ENCODE peak calls at places on chromosomes 5 and 9, in four cellular contexts. One of them, this sample, is unnamed.

GRCh38 chr9:135000647-135001245 is 83.0 kb upstream of the FCN1 start:
- DNase-seq in WERI-Rb-1: no peak
- DNase-seq in T-helper 1 cell: no peak
- DNase-seq in SJSA1: no peak
- DNase-seq in this sample: no peak

GRCh38 chr5:169753795-169754194 is 116.7 kb downstream of the DOCK2 start:
- DNase-seq in WERI-Rb-1: no peak
- DNase-seq in T-helper 1 cell: no peak
- DNase-seq in SJSA1: no peak
- DNase-seq in this sample: no peak

GRCh38 chr9:91949293-91949945 is 609 bp downstream of the ROR2 start:
- DNase-seq in WERI-Rb-1: peak
- DNase-seq in T-helper 1 cell: no peak
- DNase-seq in SJSA1: no peak
- DNase-seq in this sample: peak

GRCh38 chr9:113654605-113655193 is 191.2 kb downstream of the RGS3 start:
- DNase-seq in WERI-Rb-1: no peak
- DNase-seq in T-helper 1 cell: no peak
- DNase-seq in SJSA1: no peak
- DNase-seq in this sample: no peak

GRCh38 chr9:73402081-73403028 is 250.7 kb downstream of the ANXA1 start:
- DNase-seq in WERI-Rb-1: no peak
- DNase-seq in T-helper 1 cell: no peak
- DNase-seq in SJSA1: no peak
- DNase-seq in this sample: no peak

GRCh38 chr5:132234684-132235062 is 7.0 kb upstream of the P4HA2 start:
- DNase-seq in WERI-Rb-1: peak
- DNase-seq in T-helper 1 cell: no peak
- DNase-seq in SJSA1: no peak
- DNase-seq in this sample: no peak

GRCh38 chr5:151810907-151811306 is 39.2 kb downstream of the G3BP1 start:
- DNase-seq in WERI-Rb-1: no peak
- DNase-seq in T-helper 1 cell: no peak
- DNase-seq in SJSA1: no peak
- DNase-seq in this sample: no peak

GRCh38 chr9:91376239-91376638 is 14.5 kb upstream of the AUH start:
- DNase-seq in WERI-Rb-1: no peak
- DNase-seq in T-helper 1 cell: no peak
- DNase-seq in SJSA1: no peak
- DNase-seq in this sample: no peak

GRCh38 chr5:62522811-62523210 is 55.8 kb upstream of the LRRC70 start:
- DNase-seq in WERI-Rb-1: no peak
- DNase-seq in T-helper 1 cell: no peak
- DNase-seq in SJSA1: no peak
- DNase-seq in this sample: no peak

GRCh38 chr9:128899566-128900322 is 17.8 kb downstream of the LRRC8A start:
- DNase-seq in WERI-Rb-1: no peak
- DNase-seq in T-helper 1 cell: no peak
- DNase-seq in SJSA1: no peak
- DNase-seq in this sample: no peak

GRCh38 chr9:137478613-137479314 is 19.6 kb upstream of the NSMF start:
- DNase-seq in WERI-Rb-1: no peak
- DNase-seq in T-helper 1 cell: no peak
- DNase-seq in SJSA1: no peak
- DNase-seq in this sample: no peak

GRCh38 chr5:10328323-10328722 is 20.6 kb upstream of the CMBL start:
- DNase-seq in WERI-Rb-1: no peak
- DNase-seq in T-helper 1 cell: no peak
- DNase-seq in SJSA1: peak
- DNase-seq in this sample: no peak

GRCh38 chr5:97575322-97575721 is 392.3 kb upstream of the RIOK2 start:
- DNase-seq in WERI-Rb-1: no peak
- DNase-seq in T-helper 1 cell: no peak
- DNase-seq in SJSA1: no peak
- DNase-seq in this sample: no peak

GRCh38 chr5:71481441-71481840 is 26.0 kb downstream of the BDP1 start:
- DNase-seq in WERI-Rb-1: no peak
- DNase-seq in T-helper 1 cell: no peak
- DNase-seq in SJSA1: no peak
- DNase-seq in this sample: no peak

This sample was measured in glutamatergic neuron.